ENCODE peak calls at places on chromosomes 16 and 17, in eight cellular contexts. One of them, this sample, is unnamed.

GRCh38 chr17:60231234-60231633 is 81.5 kb downstream of the CA4 start:
- DNase-seq in cardiac muscle cell: peak
- DNase-seq in CD8-positive, alpha-beta T cell: no peak
- DNase-seq in sigmoid colon: no peak
- DNase-seq in ascending aorta: no peak
- DNase-seq in trophoblast cell: no peak
- DNase-seq in upper lobe of right lung: no peak
- DNase-seq in CD4-positive, CD25-positive, alpha-beta regulatory T cell: no peak
- DNase-seq in this sample: no peak

GRCh38 chr16:67893791-67894399 is 841 bp downstream of the PSKH1 start:
- DNase-seq in upper lobe of right lung: no peak
- DNase-seq in cardiac muscle cell: no peak
- DNase-seq in CD8-positive, alpha-beta T cell: no peak
- DNase-seq in trophoblast cell: no peak
- DNase-seq in ascending aorta: no peak
- DNase-seq in CD4-positive, CD25-positive, alpha-beta regulatory T cell: no peak
- DNase-seq in sigmoid colon: no peak
- DNase-seq in this sample: no peak

GRCh38 chr16:54031107-54031760 is 255.4 kb downstream of the IRX3 start:
- DNase-seq in cardiac muscle cell: peak
- DNase-seq in ascending aorta: no peak
- DNase-seq in sigmoid colon: no peak
- DNase-seq in upper lobe of right lung: no peak
- DNase-seq in CD4-positive, CD25-positive, alpha-beta regulatory T cell: no peak
- DNase-seq in trophoblast cell: no peak
- DNase-seq in CD8-positive, alpha-beta T cell: no peak
- DNase-seq in this sample: no peak

GRCh38 chr16:5028950-5029475 is 4.7 kb downstream of the NAGPA start:
- DNase-seq in trophoblast cell: no peak
- DNase-seq in CD8-positive, alpha-beta T cell: no peak
- DNase-seq in cardiac muscle cell: no peak
- DNase-seq in CD4-positive, CD25-positive, alpha-beta regulatory T cell: no peak
- DNase-seq in upper lobe of right lung: no peak
- DNase-seq in ascending aorta: no peak
- DNase-seq in sigmoid colon: no peak
- DNase-seq in this sample: peak

GRCh38 chr17:15255713-15256454 is 9.2 kb downstream of the PMP22 start:
- DNase-seq in upper lobe of right lung: no peak
- DNase-seq in sigmoid colon: no peak
- DNase-seq in trophoblast cell: peak
- DNase-seq in ascending aorta: no peak
- DNase-seq in CD8-positive, alpha-beta T cell: no peak
- DNase-seq in cardiac muscle cell: peak
- DNase-seq in CD4-positive, CD25-positive, alpha-beta regulatory T cell: no peak
- DNase-seq in this sample: peak

GRCh38 chr17:50468120-50469004 is at the start of gene CHAD:
- DNase-seq in ascending aorta: no peak
- DNase-seq in trophoblast cell: no peak
- DNase-seq in CD4-positive, CD25-positive, alpha-beta regulatory T cell: no peak
- DNase-seq in cardiac muscle cell: peak
- DNase-seq in CD8-positive, alpha-beta T cell: no peak
- DNase-seq in sigmoid colon: peak
- DNase-seq in upper lobe of right lung: no peak
- DNase-seq in this sample: peak

GRCh38 chr16:65200857-65201256 is 79.0 kb upstream of the CDH11 start:
- DNase-seq in upper lobe of right lung: no peak
- DNase-seq in sigmoid colon: no peak
- DNase-seq in cardiac muscle cell: peak
- DNase-seq in CD4-positive, CD25-positive, alpha-beta regulatory T cell: no peak
- DNase-seq in trophoblast cell: no peak
- DNase-seq in ascending aorta: no peak
- DNase-seq in CD8-positive, alpha-beta T cell: no peak
- DNase-seq in this sample: no peak

GRCh38 chr16:57668259-57668563 is at the start of gene ADGRG3:
- DNase-seq in cardiac muscle cell: no peak
- DNase-seq in CD4-positive, CD25-positive, alpha-beta regulatory T cell: no peak
- DNase-seq in ascending aorta: no peak
- DNase-seq in CD8-positive, alpha-beta T cell: no peak
- DNase-seq in trophoblast cell: no peak
- DNase-seq in sigmoid colon: no peak
- DNase-seq in upper lobe of right lung: no peak
- DNase-seq in this sample: no peak

GRCh38 chr17:40399185-40399584 is 18.5 kb downstream of the TOP2A start:
- DNase-seq in ascending aorta: no peak
- DNase-seq in CD4-positive, CD25-positive, alpha-beta regulatory T cell: peak
- DNase-seq in sigmoid colon: no peak
- DNase-seq in cardiac muscle cell: peak
- DNase-seq in upper lobe of right lung: no peak
- DNase-seq in trophoblast cell: no peak
- DNase-seq in CD8-positive, alpha-beta T cell: no peak
- DNase-seq in this sample: no peak

GRCh38 chr17:76036497-76037380 is 9.6 kb upstream of the EVPL start:
- DNase-seq in CD4-positive, CD25-positive, alpha-beta regulatory T cell: no peak
- DNase-seq in ascending aorta: no peak
- DNase-seq in sigmoid colon: peak
- DNase-seq in upper lobe of right lung: no peak
- DNase-seq in CD8-positive, alpha-beta T cell: no peak
- DNase-seq in cardiac muscle cell: no peak
- DNase-seq in trophoblast cell: no peak
- DNase-seq in this sample: no peak

GRCh38 chr17:60392845-60393702 is 1.1 kb upstream of the USP32 start:
- DNase-seq in CD4-positive, CD25-positive, alpha-beta regulatory T cell: no peak
- DNase-seq in CD8-positive, alpha-beta T cell: peak
- DNase-seq in upper lobe of right lung: peak
- DNase-seq in ascending aorta: no peak
- DNase-seq in trophoblast cell: no peak
- DNase-seq in cardiac muscle cell: peak
- DNase-seq in sigmoid colon: peak
- DNase-seq in this sample: peak

GRCh38 chr16:61579195-61579594 is 457.0 kb downstream of the CDH8 start:
- DNase-seq in ascending aorta: no peak
- DNase-seq in cardiac muscle cell: no peak
- DNase-seq in CD4-positive, CD25-positive, alpha-beta regulatory T cell: no peak
- DNase-seq in sigmoid colon: no peak
- DNase-seq in upper lobe of right lung: no peak
- DNase-seq in trophoblast cell: no peak
- DNase-seq in CD8-positive, alpha-beta T cell: no peak
- DNase-seq in this sample: no peak

GRCh38 chr17:70217571-70217970 is 48.2 kb downstream of the KCNJ2 start:
- DNase-seq in trophoblast cell: no peak
- DNase-seq in CD8-positive, alpha-beta T cell: no peak
- DNase-seq in upper lobe of right lung: no peak
- DNase-seq in sigmoid colon: no peak
- DNase-seq in CD4-positive, CD25-positive, alpha-beta regulatory T cell: no peak
- DNase-seq in cardiac muscle cell: no peak
- DNase-seq in ascending aorta: no peak
- DNase-seq in this sample: no peak

GRCh38 chr17:38922538-38923291 is 2.7 kb upstream of the LASP1NB start:
- DNase-seq in upper lobe of right lung: peak
- DNase-seq in ascending aorta: no peak
- DNase-seq in trophoblast cell: no peak
- DNase-seq in CD4-positive, CD25-positive, alpha-beta regulatory T cell: no peak
- DNase-seq in CD8-positive, alpha-beta T cell: no peak
- DNase-seq in cardiac muscle cell: peak
- DNase-seq in sigmoid colon: peak
- DNase-seq in this sample: peak

GRCh38 chr16:4788910-4789309 is 765 bp upstream of the SEPTIN12 start:
- DNase-seq in sigmoid colon: no peak
- DNase-seq in upper lobe of right lung: no peak
- DNase-seq in CD4-positive, CD25-positive, alpha-beta regulatory T cell: no peak
- DNase-seq in cardiac muscle cell: no peak
- DNase-seq in CD8-positive, alpha-beta T cell: no peak
- DNase-seq in ascending aorta: no peak
- DNase-seq in trophoblast cell: no peak
- DNase-seq in this sample: no peak

GRCh38 chr17:36641877-36642845 is 40.8 kb downstream of the MRM1 start:
- DNase-seq in trophoblast cell: no peak
- DNase-seq in upper lobe of right lung: no peak
- DNase-seq in CD8-positive, alpha-beta T cell: no peak
- DNase-seq in CD4-positive, CD25-positive, alpha-beta regulatory T cell: no peak
- DNase-seq in sigmoid colon: no peak
- DNase-seq in ascending aorta: no peak
- DNase-seq in cardiac muscle cell: no peak
- DNase-seq in this sample: no peak

GRCh38 chr16:89020068-89020924 is 43.3 kb upstream of the CBFA2T3 start:
- DNase-seq in CD4-positive, CD25-positive, alpha-beta regulatory T cell: no peak
- DNase-seq in cardiac muscle cell: no peak
- DNase-seq in sigmoid colon: peak
- DNase-seq in ascending aorta: no peak
- DNase-seq in upper lobe of right lung: no peak
- DNase-seq in CD8-positive, alpha-beta T cell: no peak
- DNase-seq in trophoblast cell: no peak
- DNase-seq in this sample: peak

GRCh38 chr17:61846976-61847375 is 16.4 kb downstream of the BRIP1 start:
- DNase-seq in trophoblast cell: no peak
- DNase-seq in CD8-positive, alpha-beta T cell: no peak
- DNase-seq in upper lobe of right lung: no peak
- DNase-seq in ascending aorta: no peak
- DNase-seq in sigmoid colon: no peak
- DNase-seq in CD4-positive, CD25-positive, alpha-beta regulatory T cell: no peak
- DNase-seq in cardiac muscle cell: no peak
- DNase-seq in this sample: no peak

GRCh38 chr16:28165549-28166046 is 46.2 kb downstream of the XPO6 start:
- DNase-seq in CD8-positive, alpha-beta T cell: no peak
- DNase-seq in trophoblast cell: no peak
- DNase-seq in CD4-positive, CD25-positive, alpha-beta regulatory T cell: no peak
- DNase-seq in sigmoid colon: no peak
- DNase-seq in upper lobe of right lung: no peak
- DNase-seq in ascending aorta: no peak
- DNase-seq in cardiac muscle cell: no peak
- DNase-seq in this sample: no peak

DNA sequence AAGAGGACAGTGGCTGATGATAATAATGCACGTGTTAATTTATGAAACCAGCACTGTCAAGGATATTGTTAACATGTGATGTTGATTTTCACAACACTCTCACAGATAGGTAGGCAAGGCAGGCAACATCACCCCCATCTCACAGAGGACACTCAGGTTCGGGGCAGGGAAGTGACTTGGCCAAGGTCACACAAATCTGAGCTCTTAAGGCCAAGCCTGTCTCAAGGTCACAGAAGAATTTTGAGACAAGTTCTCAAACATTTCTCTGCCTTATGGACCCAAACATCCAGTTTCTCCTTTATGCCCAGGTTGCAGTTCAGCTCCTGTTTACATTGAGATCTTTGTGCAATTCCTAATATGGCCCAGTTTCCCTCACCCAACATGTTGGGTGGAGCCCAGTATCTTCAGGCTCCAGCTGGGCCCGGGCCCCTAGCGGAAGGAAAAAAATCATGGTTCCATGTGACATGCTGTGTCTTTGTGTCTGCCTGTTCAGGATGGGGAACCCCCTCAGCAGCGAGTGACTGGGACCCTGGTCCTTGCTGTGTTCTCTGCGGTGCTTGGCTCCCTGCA is 1.3 kb downstream of the SLC2A4 start:
- DNase-seq in ascending aorta: no peak
- DNase-seq in cardiac muscle cell: no peak
- DNase-seq in trophoblast cell: no peak
- DNase-seq in upper lobe of right lung: no peak
- DNase-seq in sigmoid colon: peak
- DNase-seq in CD4-positive, CD25-positive, alpha-beta regulatory T cell: no peak
- DNase-seq in CD8-positive, alpha-beta T cell: no peak
- DNase-seq in this sample: peak
- H3K27ac ChIP-seq in ascending aorta: no peak
- H3K27ac ChIP-seq in cardiac muscle cell: peak
- H3K27ac ChIP-seq in trophoblast cell: no peak
- H3K27ac ChIP-seq in upper lobe of right lung: no peak
- H3K27ac ChIP-seq in sigmoid colon: peak
- H3K27ac ChIP-seq in CD4-positive, CD25-positive, alpha-beta regulatory T cell: no peak
- H3K27ac ChIP-seq in CD8-positive, alpha-beta T cell: no peak
- H3K27ac ChIP-seq in this sample: peak

GRCh38 chr16:25110392-25110947 is 1.1 kb upstream of the LCMT1 start:
- DNase-seq in sigmoid colon: no peak
- DNase-seq in upper lobe of right lung: no peak
- DNase-seq in CD4-positive, CD25-positive, alpha-beta regulatory T cell: peak
- DNase-seq in CD8-positive, alpha-beta T cell: no peak
- DNase-seq in ascending aorta: no peak
- DNase-seq in trophoblast cell: no peak
- DNase-seq in cardiac muscle cell: no peak
- DNase-seq in this sample: no peak

GRCh38 chr16:25108054-25108453 is 3.5 kb upstream of the LCMT1 start:
- DNase-seq in trophoblast cell: no peak
- DNase-seq in sigmoid colon: no peak
- DNase-seq in CD8-positive, alpha-beta T cell: peak
- DNase-seq in cardiac muscle cell: no peak
- DNase-seq in ascending aorta: no peak
- DNase-seq in CD4-positive, CD25-positive, alpha-beta regulatory T cell: peak
- DNase-seq in upper lobe of right lung: no peak
- DNase-seq in this sample: no peak

GRCh38 chr16:25106567-25107465 is 4.7 kb upstream of the LCMT1 start:
- DNase-seq in CD4-positive, CD25-positive, alpha-beta regulatory T cell: peak
- DNase-seq in CD8-positive, alpha-beta T cell: peak
- DNase-seq in sigmoid colon: peak
- DNase-seq in cardiac muscle cell: peak
- DNase-seq in upper lobe of right lung: peak
- DNase-seq in trophoblast cell: peak
- DNase-seq in ascending aorta: peak
- DNase-seq in this sample: peak

GRCh38 chr16:25109643-25110042 is 1.9 kb upstream of the LCMT1 start:
- DNase-seq in CD8-positive, alpha-beta T cell: no peak
- DNase-seq in trophoblast cell: peak
- DNase-seq in ascending aorta: no peak
- DNase-seq in cardiac muscle cell: peak
- DNase-seq in CD4-positive, CD25-positive, alpha-beta regulatory T cell: no peak
- DNase-seq in upper lobe of right lung: no peak
- DNase-seq in sigmoid colon: peak
- DNase-seq in this sample: peak

DNA sequence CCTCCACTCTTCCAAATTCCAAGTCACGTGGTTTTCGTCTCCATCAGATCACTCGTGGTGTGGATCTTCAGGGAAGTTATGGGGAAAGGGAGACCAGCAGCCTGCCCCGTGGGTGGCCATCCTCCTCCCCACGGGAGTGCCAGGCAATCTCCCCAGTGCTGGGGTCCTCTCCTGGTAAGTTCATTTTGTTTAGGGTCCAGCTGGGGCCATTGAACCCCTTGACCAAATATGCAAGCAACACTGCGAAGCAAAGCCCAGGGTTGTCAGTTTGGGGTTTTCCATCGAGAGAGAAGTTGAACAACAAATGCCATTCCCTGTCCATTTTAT is 4.1 kb upstream of the LCMT1 start:
- DNase-seq in upper lobe of right lung: no peak
- DNase-seq in CD8-positive, alpha-beta T cell: no peak
- DNase-seq in sigmoid colon: no peak
- DNase-seq in ascending aorta: no peak
- DNase-seq in trophoblast cell: no peak
- DNase-seq in cardiac muscle cell: no peak
- DNase-seq in CD4-positive, CD25-positive, alpha-beta regulatory T cell: no peak
- DNase-seq in this sample: no peak
- H3K27ac ChIP-seq in upper lobe of right lung: peak
- H3K27ac ChIP-seq in CD8-positive, alpha-beta T cell: peak
- H3K27ac ChIP-seq in sigmoid colon: peak
- H3K27ac ChIP-seq in ascending aorta: peak
- H3K27ac ChIP-seq in trophoblast cell: no peak
- H3K27ac ChIP-seq in cardiac muscle cell: no peak
- H3K27ac ChIP-seq in CD4-positive, CD25-positive, alpha-beta regulatory T cell: peak
- H3K27ac ChIP-seq in this sample: peak

GRCh38 chr16:71593048-71593999 is 16.4 kb upstream of the TAT start:
- DNase-seq in sigmoid colon: no peak
- DNase-seq in upper lobe of right lung: no peak
- DNase-seq in CD4-positive, CD25-positive, alpha-beta regulatory T cell: no peak
- DNase-seq in ascending aorta: no peak
- DNase-seq in trophoblast cell: no peak
- DNase-seq in cardiac muscle cell: no peak
- DNase-seq in CD8-positive, alpha-beta T cell: no peak
- DNase-seq in this sample: no peak
- H3K27ac ChIP-seq in sigmoid colon: no peak
- H3K27ac ChIP-seq in upper lobe of right lung: no peak
- H3K27ac ChIP-seq in CD4-positive, CD25-positive, alpha-beta regulatory T cell: no peak
- H3K27ac ChIP-seq in ascending aorta: no peak
- H3K27ac ChIP-seq in trophoblast cell: no peak
- H3K27ac ChIP-seq in cardiac muscle cell: no peak
- H3K27ac ChIP-seq in CD8-positive, alpha-beta T cell: no peak
- H3K27ac ChIP-seq in this sample: no peak

GRCh38 chr17:5468075-5468473 is 708 bp downstream of the DHX33 start:
- DNase-seq in cardiac muscle cell: no peak
- DNase-seq in ascending aorta: no peak
- DNase-seq in CD4-positive, CD25-positive, alpha-beta regulatory T cell: peak
- DNase-seq in CD8-positive, alpha-beta T cell: peak
- DNase-seq in sigmoid colon: no peak
- DNase-seq in upper lobe of right lung: no peak
- DNase-seq in trophoblast cell: no peak
- DNase-seq in this sample: no peak
- H3K27ac ChIP-seq in cardiac muscle cell: peak
- H3K27ac ChIP-seq in ascending aorta: no peak
- H3K27ac ChIP-seq in CD4-positive, CD25-positive, alpha-beta regulatory T cell: peak
- H3K27ac ChIP-seq in CD8-positive, alpha-beta T cell: peak
- H3K27ac ChIP-seq in sigmoid colon: peak
- H3K27ac ChIP-seq in upper lobe of right lung: peak
- H3K27ac ChIP-seq in trophoblast cell: no peak
- H3K27ac ChIP-seq in this sample: no peak